ENCODE peak calls at places on chromosomes 11 and 22, in four cellular contexts. L is HCT116, I is K562, O is H1. D is an unnamed sample.

GRCh38 chr11:81237139-81237538 is 1496.5 kb downstream of the FAM181B start:
- DNase-seq in O (no peak), I (no peak), L (no peak), D (no peak)

GRCh38 chr11:26187639-26188038 is 144.3 kb upstream of the ANO3 start:
- DNase-seq in L (no peak), O (no peak), I (no peak), D (no peak)

GRCh38 chr11:118002541-118003019 is 16.4 kb downstream of the IL10RA start:
- DNase-seq in I (peak; percentile 57), L (no peak), O (no peak), D (no peak)

GRCh38 chr11:92329644-92330043 is 105.0 kb downstream of the FAT3 start:
- DNase-seq in O (no peak), L (no peak), I (no peak), D (no peak)

GRCh38 chr11:20874358-20874757 is 205.0 kb downstream of the NELL1 start:
- DNase-seq in I (no peak), L (no peak), O (no peak), D (no peak)

GRCh38 chr11:119518746-119519382 is 95.9 kb upstream of the THY1 start:
- DNase-seq in O (peak; percentile 25), L (no peak), I (peak; percentile 59), D (no peak)

GRCh38 chr22:16601437-16602223 is 9.0 kb upstream of the CCT8L2 start:
- DNase-seq in I (peak; percentile 92), L (no peak), O (no peak), D (no peak)

GRCh38 chr11:121152764-121153163 is 51.7 kb downstream of the TECTA start:
- DNase-seq in L (no peak), O (no peak), I (no peak), D (no peak)

GRCh38 chr11:112396092-112396491 is 135.4 kb upstream of the PLET1 start:
- DNase-seq in O (no peak), L (no peak), I (no peak), D (no peak)

GRCh38 chr11:26867286-26867685 is 126.6 kb upstream of the FIBIN start:
- DNase-seq in O (no peak), L (no peak), I (no peak), D (no peak)

GRCh38 chr22:27032121-27032761 is 374.9 kb downstream of the MIAT start:
- DNase-seq in O (peak; percentile 33), L (no peak), I (peak; percentile 5), D (no peak)

GRCh38 chr11:17747131-17747955 is 12.8 kb downstream of the KCNC1 start:
- DNase-seq in I (no peak), O (no peak), L (no peak), D (no peak)

GRCh38 chr11:134360050-134360835 is 28.5 kb downstream of the GLB1L2 start:
- DNase-seq in O (peak; percentile 91), I (peak; percentile 89), L (peak; percentile 54), D (no peak)

GRCh38 chr22:28397324-28397723 is 282.3 kb downstream of the TTC28 start:
- DNase-seq in L (no peak), O (no peak), I (no peak), D (no peak)

GRCh38 chr11:71339178-71339881 is 87.0 kb upstream of the SHANK2 start:
- DNase-seq in I (no peak), O (no peak), L (no peak), D (no peak)

GRCh38 chr11:86547727-86548126 is 124.7 kb downstream of the ME3 start:
- DNase-seq in I (no peak), O (no peak), L (no peak), D (no peak)

GRCh38 chr11:19134004-19134403 is 17.0 kb downstream of the ZDHHC13 start:
- DNase-seq in O (no peak), L (no peak), I (no peak), D (no peak)

GRCh38 chr22:28000361-28000760 is 81.3 kb upstream of the PITPNB start:
- DNase-seq in L (no peak), O (no peak), I (no peak), D (no peak)

GRCh38 chr22:34877506-34877905 is 188.5 kb upstream of the ISX start:
- DNase-seq in I (no peak), O (no peak), L (no peak), D (no peak)

GRCh38 chr22:29339381-29340235 is 24.1 kb upstream of the RASL10A start:
- DNase-seq in I (no peak), O (no peak), L (no peak), D (no peak)

GRCh38 chr22:44217346-44217745 is 36.6 kb downstream of the PARVG start:
- DNase-seq in L (no peak), I (no peak), O (no peak), D (no peak)

GRCh38 chr22:42431401-42432019 is 693 bp downstream of the NFAM1 start:
- DNase-seq in O (no peak), L (no peak), I (no peak), D (no peak)

GRCh38 chr11:75024068-75024449 is 35.3 kb downstream of the NEU3 start:
- DNase-seq in L (no peak), O (no peak), I (no peak), D (no peak)

GRCh38 chr11:64879226-64879900 is 942 bp upstream of the EHD1 start:
- DNase-seq in O (no peak), I (no peak), L (no peak), D (no peak)

GRCh38 chr11:87972133-87972532 is 203.1 kb downstream of the RAB38 start:
- DNase-seq in L (no peak), O (no peak), I (no peak), D (no peak)

GRCh38 chr11:2564588-2565440 is 120.0 kb downstream of the KCNQ1 start:
- DNase-seq in L (no peak), O (no peak), I (no peak), D (no peak)

GRCh38 chr11:2775626-2776350 is 76.0 kb upstream of the KCNQ1OT1 start:
- DNase-seq in I (no peak), L (no peak), O (no peak), D (no peak)

GRCh38 chr11:116563713-116564050 is 209.1 kb downstream of the BUD13 start:
- DNase-seq in L (no peak), I (no peak), O (no peak), D (no peak)

GRCh38 chr11:116980136-116980793 is 118.0 kb downstream of the SIK3 start:
- DNase-seq in O (no peak), I (no peak), L (no peak), D (peak; percentile 71)

GRCh38 chr22:30017375-30017774 is 62.9 kb upstream of the HORMAD2 start:
- DNase-seq in L (no peak), I (no peak), O (no peak), D (no peak)

GRCh38 chr22:20965888-20966855 is 883 bp upstream of the AIFM3 start:
- DNase-seq in L (no peak), O (no peak), I (no peak), D (no peak)

GRCh38 chr11:36361472-36361871 is 65.4 kb downstream of the PRR5L start:
- DNase-seq in L (no peak), O (no peak), I (no peak), D (no peak)

GRCh38 chr11:118084247-118084646 is 2.5 kb downstream of the SMIM35 start:
- DNase-seq in I (no peak), L (no peak), O (no peak), D (peak; percentile 4)

GRCh38 chr22:50726643-50727340 is 11.2 kb upstream of the ACR start:
- DNase-seq in I (no peak), O (no peak), L (no peak), D (no peak)

GRCh38 chr11:130022799-130023198 is 20.2 kb upstream of the PRDM10 start:
- DNase-seq in I (no peak), L (no peak), O (no peak), D (no peak)

GRCh38 chr11:47593492-47593933 is 698 bp downstream of the C1QTNF4 start:
- DNase-seq in L (no peak), O (no peak), I (no peak), D (no peak)

DNA sequence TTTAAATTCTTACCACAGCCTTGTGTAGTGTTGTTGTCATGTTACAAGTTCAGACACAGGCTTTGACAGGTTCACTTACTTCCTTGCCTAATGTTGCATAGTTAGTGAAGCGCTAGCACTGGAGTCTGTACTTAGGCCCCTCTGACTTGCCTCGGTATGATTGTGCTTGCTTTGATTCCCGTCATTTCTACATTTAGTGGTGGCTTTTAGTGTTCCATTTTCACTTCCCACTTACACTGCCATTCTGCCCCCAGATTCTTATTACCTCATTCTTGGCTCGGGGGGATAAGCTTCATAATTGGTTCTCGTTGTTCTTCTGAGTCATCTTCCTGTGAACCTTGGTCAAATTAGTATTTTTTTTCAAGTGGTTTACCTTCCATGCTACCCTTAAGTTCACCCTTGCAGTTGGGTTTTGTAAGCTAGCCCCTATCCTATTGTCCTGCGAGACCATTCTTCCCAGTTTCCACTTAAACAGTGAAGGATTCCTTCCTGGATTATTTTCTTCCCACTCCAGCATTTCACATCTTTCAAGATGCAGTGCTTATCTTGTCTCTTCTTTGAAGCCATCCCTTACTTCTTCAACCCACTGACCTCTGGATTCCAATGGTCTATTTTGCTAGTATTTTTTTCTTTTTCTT is 68.7 kb downstream of the DDX10 start:
- DNase-seq in I (peak; percentile 15), L (no peak), O (no peak), D (peak; percentile 93)
- TF ChIP-seq EGR1 in I (peak; percentile 8), L (no peak), O (no peak), D (no peak)

DNA sequence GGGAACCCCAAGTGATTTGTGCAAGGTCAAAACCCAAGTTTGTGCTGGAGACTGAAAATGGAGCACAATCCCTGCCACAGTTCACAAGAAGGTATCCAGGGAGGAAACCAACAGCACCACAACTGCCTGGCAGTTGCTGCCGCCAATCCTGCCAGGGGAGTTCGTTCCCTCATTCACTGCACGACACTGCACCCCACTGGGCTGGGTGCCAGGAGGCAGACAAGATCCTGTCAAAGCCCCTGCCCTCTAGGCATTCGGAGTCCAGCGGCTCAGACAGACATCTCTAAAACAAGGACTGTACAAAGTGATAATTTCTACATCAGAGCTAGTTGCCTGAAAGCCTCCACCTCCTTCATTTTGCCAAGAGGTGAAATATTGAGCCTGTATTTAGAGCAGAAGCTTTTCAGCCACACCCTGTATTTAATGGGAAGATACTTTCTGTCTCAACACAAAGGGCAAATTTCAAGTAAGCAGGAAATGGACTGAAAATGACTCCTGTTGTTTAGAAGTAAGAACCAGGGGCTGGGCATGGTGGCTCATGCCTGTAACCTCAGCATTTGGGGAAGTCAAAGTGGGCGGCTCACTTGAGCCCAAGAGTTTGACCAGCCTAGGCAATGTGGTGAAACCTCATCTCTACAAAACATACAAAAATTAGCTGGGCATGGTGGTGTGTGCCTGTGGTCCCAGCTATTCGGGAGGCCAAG is 277.4 kb upstream of the NARS2 start:
- DNase-seq in L (no peak), I (no peak), O (no peak), D (no peak)
- TF ChIP-seq EGR1 in L (no peak), I (no peak), O (no peak), D (no peak)

GRCh38 chr11:102783720-102784119 is 3.3 kb upstream of the MMP10 start:
- DNase-seq in I (no peak), O (no peak), L (no peak), D (no peak)
- TF ChIP-seq EGR1 in I (no peak), O (no peak), L (no peak), D (no peak)

GRCh38 chr11:10457901-10458300 is 2.8 kb downstream of the AMPD3 start:
- DNase-seq in L (no peak), I (no peak), O (no peak), D (no peak)

GRCh38 chr11:10455637-10456487 is 798 bp downstream of the AMPD3 start:
- DNase-seq in O (no peak), L (peak; percentile 26), I (peak; percentile 91), D (peak; percentile 43)

GRCh38 chr11:10454506-10454901 is 560 bp upstream of the AMPD3 start:
- DNase-seq in I (no peak), O (no peak), L (no peak), D (no peak)

GRCh38 chr11:10454902-10455631 is at the start of gene AMPD3:
- DNase-seq in I (peak; percentile 82), L (peak; percentile 85), O (no peak), D (peak; percentile 48)

GRCh38 chr11:10456519-10456918 is 1.5 kb downstream of the AMPD3 start:
- DNase-seq in I (peak; percentile 49), O (no peak), L (no peak), D (no peak)
- TF ChIP-seq EGR1 in I (no peak), O (no peak), L (no peak), D (no peak)

D was measured in GM12878.